ENCODE peak calls at places on chromosome 18, in seven cellular contexts. Q is hypothalamus; K is GM20000; J is stimulated activated CD8-positive, alpha-beta memory T cell treated with anti-CD3 and anti-CD28 coated beads, Interleukin-4, amount 100 ng/mL, for 48 hours; D is NCI-H1417; W is ELR; L is lower leg skin. N is an unnamed sample.

GRCh38 chr18:7945882-7946281 is 378.8 kb downstream of the PTPRM start:
- DNase-seq in D (no peak), J (no peak), K (no peak), Q (no peak), L (no peak), W (peak), N (no peak)

GRCh38 chr18:48007381-48007780 is 76.9 kb upstream of the SMAD2 start:
- DNase-seq in J (no peak), W (no peak), K (no peak), D (no peak), L (no peak), Q (no peak), N (no peak)

GRCh38 chr18:10270160-10270571 is 184.3 kb upstream of the APCDD1 start:
- DNase-seq in L (no peak), W (no peak), Q (no peak), K (no peak), J (no peak), D (no peak), N (no peak)

GRCh38 chr18:76212958-76213357 is 282.1 kb downstream of the ZNF516 start:
- DNase-seq in D (peak), J (no peak), Q (no peak), L (no peak), W (no peak), K (no peak), N (peak)

GRCh38 chr18:48902023-48902855 is 48.5 kb downstream of the SMAD7 start:
- DNase-seq in W (peak), L (peak), Q (peak), D (peak), K (no peak), J (no peak), N (peak)

GRCh38 chr18:78972385-78972918 is 7.2 kb upstream of the SALL3 start:
- DNase-seq in K (no peak), L (no peak), W (no peak), D (no peak), J (peak), Q (no peak), N (no peak)

GRCh38 chr18:58046087-58046793 is 2.2 kb downstream of the NEDD4L start:
- DNase-seq in Q (no peak), W (no peak), J (no peak), L (no peak), D (no peak), K (no peak), N (no peak)

GRCh38 chr18:55500316-55501086 is 87.5 kb downstream of the TCF4 start:
- DNase-seq in K (no peak), D (no peak), Q (no peak), L (no peak), W (peak), J (no peak), N (no peak)

GRCh38 chr18:26621161-26622026 is 73.0 kb upstream of the KCTD1 start:
- DNase-seq in J (peak), W (peak), Q (peak), D (no peak), K (peak), L (no peak), N (no peak)

GRCh38 chr18:78113445-78113844 is 863.8 kb downstream of the GALR1 start:
- DNase-seq in L (no peak), K (no peak), Q (no peak), J (no peak), W (no peak), D (no peak), N (no peak)

GRCh38 chr18:13261658-13262357 is 43.2 kb downstream of the LDLRAD4 start:
- DNase-seq in W (no peak), Q (no peak), K (no peak), L (no peak), J (no peak), D (no peak), N (no peak)

GRCh38 chr18:79965119-79965902 is 868 bp downstream of the HSBP1L1 start:
- DNase-seq in L (no peak), Q (no peak), W (peak), J (no peak), K (no peak), D (peak), N (peak)

GRCh38 chr18:7601249-7601620 is 34.1 kb downstream of the PTPRM start:
- DNase-seq in D (no peak), W (peak), L (no peak), Q (no peak), K (no peak), J (no peak), N (no peak)

GRCh38 chr18:37481058-37481457 is 84.5 kb downstream of the CELF4 start:
- DNase-seq in D (peak), W (no peak), L (no peak), K (no peak), Q (no peak), J (no peak), N (no peak)

GRCh38 chr18:11368020-11368419 is 218.7 kb upstream of the PIEZO2 start:
- DNase-seq in Q (no peak), D (no peak), K (no peak), J (no peak), W (peak), L (no peak), N (no peak)

GRCh38 chr18:79738565-79739439 is 58.9 kb upstream of the KCNG2 start:
- DNase-seq in K (no peak), W (no peak), J (no peak), D (no peak), Q (no peak), L (no peak), N (no peak)

GRCh38 chr18:9133225-9133624 is 3.4 kb upstream of the ANKRD12 start:
- DNase-seq in Q (no peak), J (no peak), W (no peak), L (no peak), K (no peak), D (no peak), N (no peak)

GRCh38 chr18:8978394-8978793 is 124.1 kb upstream of the NDUFV2 start:
- DNase-seq in J (no peak), W (no peak), K (no peak), D (peak), L (no peak), Q (no peak), N (no peak)

GRCh38 chr18:50563376-50563775 is 3.5 kb downstream of the MAPK4 start:
- DNase-seq in D (no peak), L (no peak), K (no peak), W (no peak), J (no peak), Q (no peak), N (no peak)

GRCh38 chr18:23618862-23619387 is 32.6 kb upstream of the NPC1 start:
- DNase-seq in D (no peak), J (no peak), K (peak), Q (no peak), W (no peak), L (no peak), N (peak)

GRCh38 chr18:42242758-42243157 is 287.7 kb downstream of the PIK3C3 start:
- DNase-seq in Q (no peak), L (no peak), D (no peak), J (no peak), K (no peak), W (no peak), N (no peak)

GRCh38 chr18:57771183-57771582 is 31.9 kb downstream of the ATP8B1 start:
- DNase-seq in K (no peak), J (no peak), D (peak), W (no peak), Q (no peak), L (peak), N (no peak)

GRCh38 chr18:13003466-13003896 is 12.3 kb downstream of the CEP192 start:
- DNase-seq in L (no peak), Q (no peak), W (peak), K (peak), J (peak), D (no peak), N (no peak)

GRCh38 chr18:57630002-57630758 is 8.5 kb upstream of the NARS1 start:
- DNase-seq in Q (peak), J (peak), L (peak), K (peak), D (peak), W (peak), N (peak)

GRCh38 chr18:79413025-79413424 is 17.3 kb downstream of the NFATC1 start:
- DNase-seq in L (no peak), D (no peak), Q (no peak), W (no peak), J (no peak), K (no peak), N (no peak)

GRCh38 chr18:48338915-48339314 is 70.3 kb downstream of the ZBTB7C start:
- DNase-seq in J (no peak), W (no peak), Q (no peak), L (no peak), K (no peak), D (no peak), N (no peak)

GRCh38 chr18:55833543-55833942 is 245.6 kb upstream of the TCF4 start:
- DNase-seq in J (no peak), Q (no peak), D (no peak), L (peak), W (peak), K (no peak), N (no peak)

GRCh38 chr18:32763306-32763705 is 9.5 kb downstream of the KLHL14 start:
- DNase-seq in L (no peak), Q (no peak), W (no peak), J (no peak), D (no peak), K (no peak), N (no peak)

GRCh38 chr18:22847392-22847791 is 85.7 kb upstream of the RBBP8 start:
- DNase-seq in D (no peak), W (peak), Q (no peak), L (no peak), J (no peak), K (no peak), N (no peak)

GRCh38 chr18:58230438-58231179 is 186.6 kb downstream of the NEDD4L start:
- DNase-seq in Q (no peak), D (no peak), L (no peak), K (no peak), W (peak), J (no peak), N (no peak)

GRCh38 chr18:48408111-48408726 is 964 bp downstream of the ZBTB7C start:
- DNase-seq in J (peak), L (peak), Q (no peak), W (no peak), D (no peak), K (peak), N (no peak)

GRCh38 chr18:77234504-77235365 is 14.9 kb upstream of the GALR1 start:
- DNase-seq in D (no peak), W (no peak), K (no peak), L (no peak), Q (no peak), J (no peak), N (no peak)

GRCh38 chr18:75111673-75112485 is 97.1 kb downstream of the PTGR3 start:
- DNase-seq in Q (no peak), K (no peak), L (no peak), D (no peak), J (no peak), W (peak), N (no peak)

GRCh38 chr18:69838620-69839411 is 108.9 kb downstream of the CD226 start:
- DNase-seq in W (peak), Q (no peak), J (peak), L (no peak), K (no peak), D (no peak), N (no peak)

GRCh38 chr18:3508576-3509559 is 58.9 kb downstream of the TGIF1 start:
- DNase-seq in J (no peak), D (peak), K (no peak), L (no peak), W (no peak), Q (no peak), N (no peak)

GRCh38 chr18:12838178-12838634 is 45.8 kb downstream of the PTPN2 start:
- DNase-seq in D (no peak), K (no peak), Q (no peak), J (no peak), W (peak), L (no peak), N (no peak)

GRCh38 chr18:23307567-23308295 is 145.4 kb upstream of the RIOK3 start:
- DNase-seq in W (peak), K (peak), Q (no peak), L (no peak), D (no peak), J (peak), N (no peak)

GRCh38 chr18:78352905-78353304 is 626.7 kb upstream of the SALL3 start:
- DNase-seq in K (no peak), J (no peak), W (no peak), Q (no peak), D (no peak), L (no peak), N (no peak)

GRCh38 chr18:5456577-5457466 is 87.0 kb downstream of the EPB41L3 start:
- DNase-seq in J (no peak), Q (no peak), L (no peak), K (no peak), D (no peak), W (no peak), N (no peak)

N was measured in NCI-H2227 treated with DMSO at 0.1 percent for 48 hours.